ENCODE peak calls at places on chromosomes 5 and 9, in four cellular contexts. F is endothelial cell of umbilical vein, Y is GM23248, T is tibial nerve. P is an unnamed sample.

GRCh38 chr5:151665584-151665982 is 21.1 kb downstream of the SPARC start:
- DNase-seq in Y (peak), T (no peak), F (no peak), P (no peak)

GRCh38 chr5:137146402-137146889 is 352.7 kb downstream of the SPOCK1 start:
- DNase-seq in Y (peak), F (peak), T (peak), P (peak)

GRCh38 chr5:160961761-160962160 is 109.8 kb upstream of the ATP10B start:
- DNase-seq in T (no peak), Y (no peak), F (no peak), P (no peak)

GRCh38 chr5:132363431-132364112 is 5.9 kb upstream of the SLC22A5 start:
- DNase-seq in T (peak), Y (peak), F (peak), P (peak)

GRCh38 chr9:136255166-136255538 is 9.5 kb upstream of the QSOX2 start:
- DNase-seq in T (no peak), F (no peak), Y (peak), P (peak)

GRCh38 chr5:59485629-59486439 is 407.7 kb downstream of the PDE4D start:
- DNase-seq in Y (peak), T (no peak), F (peak), P (peak)

GRCh38 chr5:10760976-10761841 is at the start of gene DAP:
- DNase-seq in Y (peak), F (peak), T (peak), P (peak)

GRCh38 chr5:147520450-147520849 is 10.6 kb upstream of the DPYSL3 start:
- DNase-seq in F (no peak), T (no peak), Y (peak), P (no peak)

GRCh38 chr9:89179920-89180667 is 1.5 kb upstream of the SHC3 start:
- DNase-seq in Y (peak), F (peak), T (peak), P (peak)
- H3K4me3 ChIP-seq in Y (peak), F (peak), T (peak), P (peak)

GRCh38 chr5:162485666-162486292 is 418.2 kb downstream of the GABRG2 start:
- DNase-seq in Y (no peak), T (no peak), F (no peak), P (no peak)

GRCh38 chr5:162488077-162488476 is 420.5 kb downstream of the GABRG2 start:
- DNase-seq in T (no peak), F (no peak), Y (peak), P (peak)

DNA sequence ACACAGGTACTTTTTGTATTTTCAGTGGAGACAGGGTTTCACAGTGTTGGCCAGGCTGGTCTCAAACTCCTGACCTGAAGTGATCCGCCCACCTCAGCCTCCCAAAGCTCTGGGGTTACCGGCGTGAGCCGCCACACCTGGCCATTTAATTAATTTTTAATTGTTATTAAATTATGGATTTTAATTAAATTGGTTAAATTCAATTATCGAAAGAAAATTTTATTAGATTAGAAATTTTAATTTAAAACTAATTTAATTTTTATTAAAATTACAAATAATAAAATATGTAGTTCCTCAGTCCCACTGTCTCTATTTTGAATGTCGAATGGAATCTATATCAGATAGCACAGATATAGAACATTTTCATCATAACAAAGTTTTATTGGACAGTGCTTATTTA is 416.5 kb downstream of the GABRG2 start:
- DNase-seq in Y (no peak), F (no peak), T (no peak), P (no peak)
- H3K4me3 ChIP-seq in Y (no peak), F (no peak), T (no peak), P (no peak)

GRCh38 chr9:73154271-73154670 is 2.6 kb downstream of the ANXA1 start:
- DNase-seq in Y (no peak), T (no peak), F (no peak), P (no peak)

GRCh38 chr9:73155968-73156592 is 4.4 kb downstream of the ANXA1 start:
- DNase-seq in F (no peak), T (no peak), Y (no peak), P (no peak)

GRCh38 chr9:73154760-73155159 is 3.1 kb downstream of the ANXA1 start:
- DNase-seq in Y (peak), T (no peak), F (peak), P (peak)

GRCh38 chr9:73156593-73157187 is 5.0 kb downstream of the ANXA1 start:
- DNase-seq in F (no peak), T (no peak), Y (no peak), P (no peak)

GRCh38 chr9:73155389-73155788 is 3.7 kb downstream of the ANXA1 start:
- DNase-seq in F (peak), T (no peak), Y (peak), P (peak)
- H3K4me3 ChIP-seq in F (no peak), T (no peak), Y (peak), P (peak)

GRCh38 chr9:18386091-18386490 is 87.9 kb upstream of the ADAMTSL1 start:
- DNase-seq in Y (peak), F (no peak), T (no peak), P (no peak)
- H3K4me3 ChIP-seq in Y (peak), F (no peak), T (no peak), P (no peak)

DNA sequence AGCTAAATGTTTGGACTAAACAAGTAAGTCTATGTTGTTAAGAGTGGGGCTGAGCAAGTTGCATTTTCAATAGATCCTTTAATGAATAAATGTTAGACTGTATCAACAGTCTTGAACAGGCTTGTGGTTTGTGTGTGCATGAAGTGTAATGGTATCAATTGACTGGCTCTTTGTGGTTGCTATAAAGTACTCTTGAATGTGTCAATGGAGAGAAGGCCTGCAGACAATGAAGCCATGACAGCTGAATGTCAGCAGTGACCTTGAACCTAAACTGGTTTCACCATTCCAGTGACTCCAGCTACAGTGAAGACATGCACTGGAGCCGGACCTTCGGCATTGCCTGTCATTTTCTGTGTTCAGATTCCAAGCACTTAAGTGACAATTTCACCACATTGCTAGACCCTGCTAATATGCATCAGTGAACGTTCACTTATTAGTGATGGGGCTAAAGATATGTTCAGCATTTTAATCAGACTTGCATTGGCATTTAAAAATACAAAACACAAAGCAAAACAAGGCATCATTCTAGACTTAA is 276.0 kb upstream of the TMEM161B start:
- DNase-seq in Y (no peak), T (no peak), F (no peak), P (no peak)
- H3K4me3 ChIP-seq in Y (no peak), T (no peak), F (no peak), P (no peak)

GRCh38 chr9:127878652-127879377 is 1.3 kb upstream of the AK1 start:
- DNase-seq in F (no peak), Y (no peak), T (no peak), P (peak)

GRCh38 chr9:127876764-127877562 is 512 bp downstream of the AK1 start:
- DNase-seq in F (peak), Y (peak), T (no peak), P (no peak)

GRCh38 chr9:127877566-127877998 is at the start of gene AK1:
- DNase-seq in T (peak), F (peak), Y (peak), P (peak)

GRCh38 chr9:127876026-127876763 is 1.3 kb downstream of the AK1 start:
- DNase-seq in F (no peak), Y (no peak), T (no peak), P (no peak)

GRCh38 chr9:127878001-127878651 is 651 bp upstream of the AK1 start:
- DNase-seq in T (no peak), Y (no peak), F (no peak), P (peak)
- H3K4me3 ChIP-seq in T (peak), Y (peak), F (no peak), P (peak)

GRCh38 chr9:94210616-94211603 is 48.2 kb upstream of the ZNF169 start:
- DNase-seq in T (no peak), F (no peak), Y (peak), P (peak)

GRCh38 chr9:94207781-94208180 is 51.3 kb upstream of the ZNF169 start:
- DNase-seq in F (no peak), Y (no peak), T (no peak), P (no peak)

GRCh38 chr9:94212091-94212490 is 47.0 kb upstream of the ZNF169 start:
- DNase-seq in F (no peak), T (no peak), Y (no peak), P (no peak)

GRCh38 chr9:94212531-94212930 is 46.6 kb upstream of the ZNF169 start:
- DNase-seq in Y (no peak), F (no peak), T (no peak), P (no peak)

DNA sequence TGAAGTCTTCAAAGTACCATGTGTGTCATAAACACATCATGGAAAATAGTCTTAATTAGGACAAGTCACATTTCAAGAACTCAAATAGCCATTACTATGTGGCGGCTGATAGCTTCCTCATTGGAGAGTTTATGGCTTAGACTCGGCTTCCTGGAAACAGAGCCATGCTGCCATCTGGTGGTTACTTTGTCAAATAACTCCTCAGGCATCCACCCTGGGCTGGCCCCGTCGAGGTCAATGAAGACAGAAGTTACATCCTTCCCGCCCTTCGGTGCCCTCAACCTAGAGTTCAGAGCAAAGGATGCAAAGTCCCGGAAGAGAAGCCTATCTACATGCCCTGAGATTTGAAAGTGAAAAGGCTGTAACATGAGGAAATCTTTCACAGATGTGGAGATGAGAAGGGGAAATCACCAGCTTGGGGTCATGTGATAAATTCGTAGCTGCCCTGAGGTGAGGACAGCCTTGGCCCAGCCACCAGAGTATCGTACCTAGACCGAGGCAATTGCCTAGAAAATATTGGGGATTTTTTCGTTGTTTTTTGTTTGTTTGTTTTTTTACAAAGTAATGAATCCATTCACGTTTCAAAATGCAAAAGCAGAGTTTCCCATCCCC is 45.5 kb upstream of the ZNF169 start:
- DNase-seq in Y (peak), F (peak), T (peak), P (peak)
- H3K4me3 ChIP-seq in Y (no peak), F (no peak), T (no peak), P (no peak)